ENCODE peak calls at places on chromosomes 2 and 18, in four cellular contexts. Q is IMR-90, O is mesenchymal stem cell, E is GM23338. W is an unnamed sample. For H3K4me1, the result is how much of the 10 kb centered on the place peaks cover.

GRCh38 chr2:17538844-17539554 is 1.5 kb upstream of the VSNL1 start:
- DNase-seq in Q (peak), O (peak), E (peak), W (peak)

GRCh38 chr2:127829845-127830246 is 18.9 kb upstream of the WDR33 start:
- DNase-seq in Q (no peak), O (peak), E (peak), W (no peak)

GRCh38 chr18:70468861-70469570 is 180.2 kb downstream of the SOCS6 start:
- DNase-seq in Q (no peak), O (no peak), E (no peak), W (no peak)

GRCh38 chr2:86744152-86744551 is 24.1 kb downstream of the RMND5A start:
- DNase-seq in Q (no peak), O (no peak), E (peak), W (no peak)

GRCh38 chr18:3771121-3771971 is 321.4 kb downstream of the TGIF1 start:
- DNase-seq in Q (peak), O (peak), E (peak), W (peak)

GRCh38 chr2:96408631-96409542 is 73.3 kb downstream of the NCAPH start:
- DNase-seq in Q (peak), O (no peak), E (no peak), W (no peak)

GRCh38 chr18:55402731-55403405 is 185.1 kb downstream of the TCF4 start:
- DNase-seq in Q (no peak), O (peak), E (no peak), W (no peak)

GRCh38 chr18:33755918-33756590 is 178.0 kb downstream of the ASXL3 start:
- DNase-seq in Q (peak), O (peak), E (no peak), W (peak)

GRCh38 chr2:97733341-97734035 is 20.1 kb downstream of the ZAP70 start:
- DNase-seq in Q (no peak), O (no peak), E (no peak), W (no peak)

GRCh38 chr2:226066873-226067272 is 667.4 kb downstream of the NYAP2 start:
- DNase-seq in Q (no peak), O (no peak), E (no peak), W (no peak)

GRCh38 chr18:22167471-22168151 is 1.8 kb upstream of the GATA6 start:
- DNase-seq in Q (no peak), O (peak), E (peak), W (peak)

GRCh38 chr18:44453505-44453904 is 227.2 kb upstream of the SETBP1 start:
- DNase-seq in Q (no peak), O (peak), E (no peak), W (no peak)

GRCh38 chr2:228180126-228181097 is 1.1 kb downstream of the SPHKAP start:
- DNase-seq in Q (no peak), O (no peak), E (peak), W (no peak)

GRCh38 chr2:161170917-161171594 is 10.8 kb downstream of the TANK start:
- DNase-seq in Q (no peak), O (no peak), E (no peak), W (no peak)

GRCh38 chr2:1692342-1692741 is 52.0 kb downstream of the PXDN start:
- DNase-seq in Q (no peak), O (no peak), E (no peak), W (no peak)

GRCh38 chr2:47226124-47227040 is 71.3 kb upstream of the STPG4 start:
- DNase-seq in Q (peak), O (peak), E (no peak), W (peak)

GRCh38 chr18:76208632-76209308 is 286.3 kb downstream of the ZNF516 start:
- DNase-seq in Q (no peak), O (no peak), E (peak), W (no peak)

GRCh38 chr2:168712053-168712452 is 90.4 kb upstream of the NOSTRIN start:
- DNase-seq in Q (no peak), O (no peak), E (peak), W (no peak)

GRCh38 chr2:70895249-70895648 is 40.5 kb upstream of the ATP6V1B1 start:
- DNase-seq in Q (no peak), O (no peak), E (no peak), W (no peak)

GRCh38 chr2:72092099-72092498 is 55.6 kb downstream of the CYP26B1 start:
- DNase-seq in Q (no peak), O (no peak), E (no peak), W (no peak)
- H3K4me1 ChIP-seq in Q (under half), O (under half), E (under half), W (under half)

GRCh38 chr2:145994910-145995309 is 1475.0 kb upstream of the ZEB2 start:
- DNase-seq in Q (no peak), O (peak), E (no peak), W (no peak)

GRCh38 chr2:145987797-145988196 is 1467.9 kb upstream of the ZEB2 start:
- DNase-seq in Q (no peak), O (no peak), E (no peak), W (no peak)

DNA sequence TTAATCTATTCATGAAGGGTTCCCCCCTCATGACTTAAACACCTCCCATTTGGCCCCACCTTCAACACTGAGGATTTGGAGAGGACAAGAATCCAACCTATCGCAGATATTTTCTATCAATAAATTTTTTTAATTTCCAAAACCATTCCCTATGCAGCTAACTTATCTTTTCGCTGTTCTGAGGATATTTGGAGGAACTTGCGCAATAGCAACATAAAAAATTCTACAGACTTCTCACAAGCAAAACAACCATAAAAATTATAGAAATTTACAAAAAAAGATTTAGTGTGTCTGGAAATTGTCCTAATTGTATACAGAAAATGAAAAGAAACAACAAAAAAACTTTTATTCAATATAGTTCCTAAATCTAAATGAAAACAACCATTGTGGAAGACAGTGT is 1472.7 kb upstream of the ZEB2 start:
- DNase-seq in Q (no peak), O (no peak), E (no peak), W (no peak)
- H2AFZ ChIP-seq in Q (no peak), O (no peak), E (no peak), W (no peak)

GRCh38 chr2:52340185-52340584 is 1308.3 kb upstream of the NRXN1 start:
- DNase-seq in Q (peak), O (peak), E (peak), W (peak)
- H3K4me1 ChIP-seq in Q (under half), O (under half), E (half or more), W (under half)

DNA sequence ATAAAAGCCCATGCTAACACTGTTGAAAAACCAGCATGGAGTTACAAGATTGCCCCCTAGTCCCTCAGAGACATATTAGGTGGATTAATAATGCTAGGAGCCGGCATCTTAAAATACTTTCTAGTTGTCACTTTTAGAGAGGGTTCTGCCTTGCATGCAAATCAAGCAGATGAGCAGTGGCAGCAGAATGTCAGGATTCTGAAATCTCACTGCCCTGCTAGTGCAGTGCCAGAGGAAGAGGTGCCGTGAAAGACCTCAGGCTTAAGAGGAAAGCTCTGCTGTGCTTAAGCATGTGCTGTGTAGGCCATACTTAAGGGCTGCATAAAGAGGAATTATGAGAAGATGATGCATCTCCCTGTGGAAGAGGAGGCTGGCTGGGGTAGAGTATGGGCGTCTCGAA is 132.1 kb downstream of the EVA1A start:
- DNase-seq in Q (no peak), O (no peak), E (no peak), W (no peak)
- H2AFZ ChIP-seq in Q (no peak), O (no peak), E (no peak), W (no peak)

DNA sequence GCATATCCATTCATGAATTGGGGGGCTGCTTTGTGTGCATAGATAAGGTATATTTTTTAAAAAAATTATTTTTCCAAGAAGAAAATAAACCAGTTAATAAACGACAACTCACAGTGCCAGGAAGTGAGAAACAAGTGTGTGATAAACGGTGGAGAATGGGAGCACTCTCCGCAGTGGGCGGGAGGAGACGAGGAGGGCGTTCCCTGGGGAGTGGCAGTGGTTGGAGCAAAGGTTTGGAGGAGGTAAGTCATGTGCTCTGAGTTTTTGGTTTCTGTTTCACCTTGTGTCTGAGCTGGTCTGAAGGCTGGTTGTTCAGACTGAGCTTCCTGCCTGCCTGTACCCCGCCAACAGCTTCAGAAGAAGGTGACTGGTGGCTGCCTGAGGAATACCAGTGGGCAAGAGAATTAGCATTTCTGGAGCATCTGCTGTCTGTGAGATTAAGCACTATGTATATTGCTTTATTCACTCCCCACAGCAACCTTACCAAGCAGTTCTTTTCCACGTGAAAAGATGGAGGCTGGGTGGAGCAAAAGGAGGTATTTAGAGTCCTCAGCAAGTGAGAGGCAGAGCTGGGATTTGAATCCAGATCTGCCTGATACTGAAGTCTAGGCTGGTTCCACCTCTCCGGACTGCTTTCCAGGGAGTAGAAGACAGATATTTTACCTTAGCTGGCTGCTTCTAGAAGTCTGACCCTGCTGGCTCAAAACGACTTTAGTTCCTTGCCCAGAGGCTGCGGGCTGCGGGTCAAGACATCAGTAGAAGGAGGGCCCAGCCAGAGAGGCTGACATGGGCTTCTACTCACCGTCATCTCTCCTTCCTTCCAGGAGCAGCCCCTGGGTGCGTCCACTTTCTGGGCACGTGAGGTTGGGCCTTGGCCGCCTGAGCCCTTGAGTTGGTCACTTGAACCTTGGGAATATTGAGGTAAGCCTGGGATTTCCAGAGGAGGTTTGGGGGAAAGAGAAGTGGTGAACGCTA is 26.9 kb upstream of the CASP8 start:
- DNase-seq in Q (no peak), O (no peak), E (peak), W (peak)
- H3K4me1 ChIP-seq in Q (under half), O (under half), E (under half), W (under half)

GRCh38 chr2:264493-265468 is at the start of gene ACP1:
- DNase-seq in Q (peak), O (peak), E (peak), W (peak)
- H2AFZ ChIP-seq in Q (peak), O (peak), E (peak), W (peak)

GRCh38 chr2:233091595-233092375 is 31.6 kb downstream of the INPP5D start:
- DNase-seq in Q (no peak), O (no peak), E (no peak), W (no peak)
- H3K4me1 ChIP-seq in Q (under half), O (under half), E (under half), W (under half)

GRCh38 chr18:62912885-62913284 is 197.5 kb downstream of the PHLPP1 start:
- DNase-seq in Q (no peak), O (no peak), E (no peak), W (no peak)
- H2AFZ ChIP-seq in Q (no peak), O (no peak), E (no peak), W (no peak)

DNA sequence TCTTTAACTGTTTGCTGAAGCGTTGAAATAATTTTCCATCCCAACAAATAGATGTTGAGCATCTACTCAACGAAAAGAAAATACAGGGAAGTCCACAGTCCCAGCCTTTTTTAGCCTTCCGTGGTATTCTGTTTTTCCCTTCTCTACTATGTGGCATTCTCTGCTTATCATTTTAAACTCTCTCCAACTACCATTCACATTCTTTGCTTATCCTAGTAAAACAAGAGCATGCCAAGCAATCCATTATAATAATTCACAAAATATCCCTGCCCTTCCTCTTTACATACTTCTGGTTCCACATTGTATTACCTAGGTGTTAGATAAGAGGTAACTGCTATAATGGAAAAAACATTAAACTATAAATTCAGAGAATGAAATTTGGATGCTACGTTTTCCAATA is 1.6 kb upstream of the SESTD1 start:
- DNase-seq in Q (no peak), O (no peak), E (no peak), W (no peak)
- H3K4me1 ChIP-seq in Q (under half), O (under half), E (under half), W (under half)

GRCh38 chr2:212722046-212722445 is 183.4 kb upstream of the ERBB4 start:
- DNase-seq in Q (no peak), O (no peak), E (no peak), W (no peak)

GRCh38 chr2:212727751-212728150 is 189.1 kb upstream of the ERBB4 start:
- DNase-seq in Q (no peak), O (no peak), E (no peak), W (no peak)

GRCh38 chr2:212726403-212726802 is 187.8 kb upstream of the ERBB4 start:
- DNase-seq in Q (no peak), O (no peak), E (peak), W (no peak)

GRCh38 chr2:212723226-212723625 is 184.6 kb upstream of the ERBB4 start:
- DNase-seq in Q (peak), O (no peak), E (no peak), W (no peak)

GRCh38 chr2:212725180-212725579 is 186.6 kb upstream of the ERBB4 start:
- DNase-seq in Q (no peak), O (no peak), E (no peak), W (no peak)
- H2AFZ ChIP-seq in Q (no peak), O (no peak), E (no peak), W (no peak)

W was measured in hepatocyte.